ENCODE peak calls at places on chromosomes 13 and 19, in ten cellular contexts. One of them, this sample, is unnamed.

GRCh38 chr19:38266070-38266469 is 1.7 kb downstream of the SPINT2 start:
- DNase-seq in lung: no peak
- DNase-seq in PC-3: peak
- DNase-seq in lower lobe of right lung: no peak
- DNase-seq in SK-N-SH: no peak
- DNase-seq in Peyer's patch: peak
- DNase-seq in heart left ventricle: no peak
- DNase-seq in AG04450: no peak
- DNase-seq in breast epithelium: peak
- DNase-seq in activated CD8-positive, alpha-beta T cell treated with anti-CD3 and anti-CD28 coated beads for 36 hours: no peak
- DNase-seq in this sample: no peak

GRCh38 chr19:54521022-54521859 is 18.6 kb downstream of the LAIR2 start:
- DNase-seq in lung: no peak
- DNase-seq in PC-3: no peak
- DNase-seq in lower lobe of right lung: no peak
- DNase-seq in SK-N-SH: no peak
- DNase-seq in Peyer's patch: no peak
- DNase-seq in heart left ventricle: no peak
- DNase-seq in AG04450: no peak
- DNase-seq in breast epithelium: no peak
- DNase-seq in activated CD8-positive, alpha-beta T cell treated with anti-CD3 and anti-CD28 coated beads for 36 hours: peak
- DNase-seq in this sample: no peak

GRCh38 chr13:19860884-19861655 is 2.4 kb downstream of the ZMYM5 start:
- DNase-seq in lung: no peak
- DNase-seq in PC-3: peak
- DNase-seq in lower lobe of right lung: no peak
- DNase-seq in SK-N-SH: no peak
- DNase-seq in Peyer's patch: no peak
- DNase-seq in heart left ventricle: no peak
- DNase-seq in AG04450: no peak
- DNase-seq in breast epithelium: no peak
- DNase-seq in activated CD8-positive, alpha-beta T cell treated with anti-CD3 and anti-CD28 coated beads for 36 hours: peak
- DNase-seq in this sample: no peak

GRCh38 chr13:32010137-32010536 is 21.4 kb upstream of the FRY start:
- DNase-seq in lung: no peak
- DNase-seq in PC-3: no peak
- DNase-seq in lower lobe of right lung: no peak
- DNase-seq in SK-N-SH: no peak
- DNase-seq in Peyer's patch: no peak
- DNase-seq in heart left ventricle: no peak
- DNase-seq in AG04450: no peak
- DNase-seq in breast epithelium: no peak
- DNase-seq in activated CD8-positive, alpha-beta T cell treated with anti-CD3 and anti-CD28 coated beads for 36 hours: no peak
- DNase-seq in this sample: no peak

GRCh38 chr13:104553156-104553555 is 1486.9 kb upstream of the SLC10A2 start:
- DNase-seq in lung: no peak
- DNase-seq in PC-3: peak
- DNase-seq in lower lobe of right lung: no peak
- DNase-seq in SK-N-SH: no peak
- DNase-seq in Peyer's patch: no peak
- DNase-seq in heart left ventricle: no peak
- DNase-seq in AG04450: no peak
- DNase-seq in breast epithelium: no peak
- DNase-seq in activated CD8-positive, alpha-beta T cell treated with anti-CD3 and anti-CD28 coated beads for 36 hours: no peak
- DNase-seq in this sample: no peak

GRCh38 chr13:30158774-30159445 is 148.4 kb downstream of the KATNAL1 start:
- DNase-seq in lung: no peak
- DNase-seq in PC-3: peak
- DNase-seq in lower lobe of right lung: no peak
- DNase-seq in SK-N-SH: no peak
- DNase-seq in Peyer's patch: peak
- DNase-seq in heart left ventricle: no peak
- DNase-seq in AG04450: peak
- DNase-seq in breast epithelium: no peak
- DNase-seq in activated CD8-positive, alpha-beta T cell treated with anti-CD3 and anti-CD28 coated beads for 36 hours: peak
- DNase-seq in this sample: peak

GRCh38 chr19:49894879-49895565 is 1.7 kb downstream of the IL4I1 start:
- DNase-seq in lung: no peak
- DNase-seq in PC-3: no peak
- DNase-seq in lower lobe of right lung: no peak
- DNase-seq in SK-N-SH: no peak
- DNase-seq in Peyer's patch: no peak
- DNase-seq in heart left ventricle: no peak
- DNase-seq in AG04450: no peak
- DNase-seq in breast epithelium: no peak
- DNase-seq in activated CD8-positive, alpha-beta T cell treated with anti-CD3 and anti-CD28 coated beads for 36 hours: peak
- DNase-seq in this sample: peak

GRCh38 chr19:6654347-6655310 is 15.3 kb downstream of the TNFSF14 start:
- DNase-seq in lung: no peak
- DNase-seq in PC-3: no peak
- DNase-seq in lower lobe of right lung: no peak
- DNase-seq in SK-N-SH: no peak
- DNase-seq in Peyer's patch: no peak
- DNase-seq in heart left ventricle: no peak
- DNase-seq in AG04450: no peak
- DNase-seq in breast epithelium: no peak
- DNase-seq in activated CD8-positive, alpha-beta T cell treated with anti-CD3 and anti-CD28 coated beads for 36 hours: peak
- DNase-seq in this sample: peak

GRCh38 chr19:10601999-10602329 is 14.9 kb upstream of the AP1M2 start:
- DNase-seq in lung: no peak
- DNase-seq in PC-3: no peak
- DNase-seq in lower lobe of right lung: no peak
- DNase-seq in SK-N-SH: no peak
- DNase-seq in Peyer's patch: no peak
- DNase-seq in heart left ventricle: no peak
- DNase-seq in AG04450: no peak
- DNase-seq in breast epithelium: no peak
- DNase-seq in activated CD8-positive, alpha-beta T cell treated with anti-CD3 and anti-CD28 coated beads for 36 hours: no peak
- DNase-seq in this sample: no peak

GRCh38 chr19:42122691-42123607 is 9.3 kb downstream of the POU2F2 start:
- DNase-seq in lung: no peak
- DNase-seq in PC-3: no peak
- DNase-seq in lower lobe of right lung: no peak
- DNase-seq in SK-N-SH: no peak
- DNase-seq in Peyer's patch: no peak
- DNase-seq in heart left ventricle: no peak
- DNase-seq in AG04450: no peak
- DNase-seq in breast epithelium: no peak
- DNase-seq in activated CD8-positive, alpha-beta T cell treated with anti-CD3 and anti-CD28 coated beads for 36 hours: peak
- DNase-seq in this sample: peak

GRCh38 chr19:3338541-3339181 is 27.7 kb upstream of the NFIC start:
- DNase-seq in lung: peak
- DNase-seq in PC-3: no peak
- DNase-seq in lower lobe of right lung: peak
- DNase-seq in SK-N-SH: no peak
- DNase-seq in Peyer's patch: peak
- DNase-seq in heart left ventricle: no peak
- DNase-seq in AG04450: no peak
- DNase-seq in breast epithelium: peak
- DNase-seq in activated CD8-positive, alpha-beta T cell treated with anti-CD3 and anti-CD28 coated beads for 36 hours: peak
- DNase-seq in this sample: no peak

GRCh38 chr13:72698164-72698563 is 29.3 kb downstream of the MZT1 start:
- DNase-seq in lung: no peak
- DNase-seq in PC-3: no peak
- DNase-seq in lower lobe of right lung: no peak
- DNase-seq in SK-N-SH: no peak
- DNase-seq in Peyer's patch: no peak
- DNase-seq in heart left ventricle: no peak
- DNase-seq in AG04450: no peak
- DNase-seq in breast epithelium: no peak
- DNase-seq in activated CD8-positive, alpha-beta T cell treated with anti-CD3 and anti-CD28 coated beads for 36 hours: no peak
- DNase-seq in this sample: no peak

GRCh38 chr19:6271721-6272410 is 7.9 kb downstream of the MLLT1 start:
- DNase-seq in lung: peak
- DNase-seq in PC-3: peak
- DNase-seq in lower lobe of right lung: peak
- DNase-seq in SK-N-SH: peak
- DNase-seq in Peyer's patch: peak
- DNase-seq in heart left ventricle: peak
- DNase-seq in AG04450: no peak
- DNase-seq in breast epithelium: peak
- DNase-seq in activated CD8-positive, alpha-beta T cell treated with anti-CD3 and anti-CD28 coated beads for 36 hours: no peak
- DNase-seq in this sample: no peak

GRCh38 chr13:108226184-108226583 is 8.0 kb downstream of the ABHD13 start:
- DNase-seq in lung: no peak
- DNase-seq in PC-3: no peak
- DNase-seq in lower lobe of right lung: no peak
- DNase-seq in SK-N-SH: peak
- DNase-seq in Peyer's patch: no peak
- DNase-seq in heart left ventricle: no peak
- DNase-seq in AG04450: no peak
- DNase-seq in breast epithelium: no peak
- DNase-seq in activated CD8-positive, alpha-beta T cell treated with anti-CD3 and anti-CD28 coated beads for 36 hours: no peak
- DNase-seq in this sample: no peak

GRCh38 chr13:24670927-24671326 is 9.3 kb upstream of the ATP12A start:
- DNase-seq in lung: no peak
- DNase-seq in PC-3: peak
- DNase-seq in lower lobe of right lung: no peak
- DNase-seq in SK-N-SH: peak
- DNase-seq in Peyer's patch: no peak
- DNase-seq in heart left ventricle: no peak
- DNase-seq in AG04450: no peak
- DNase-seq in breast epithelium: no peak
- DNase-seq in activated CD8-positive, alpha-beta T cell treated with anti-CD3 and anti-CD28 coated beads for 36 hours: peak
- DNase-seq in this sample: no peak

GRCh38 chr19:32519023-32519422 is 62.0 kb upstream of the PDCD5 start:
- DNase-seq in lung: no peak
- DNase-seq in PC-3: no peak
- DNase-seq in lower lobe of right lung: no peak
- DNase-seq in SK-N-SH: no peak
- DNase-seq in Peyer's patch: no peak
- DNase-seq in heart left ventricle: no peak
- DNase-seq in AG04450: no peak
- DNase-seq in breast epithelium: no peak
- DNase-seq in activated CD8-positive, alpha-beta T cell treated with anti-CD3 and anti-CD28 coated beads for 36 hours: no peak
- DNase-seq in this sample: no peak

GRCh38 chr19:52453324-52454094 is at the start of gene ZNF578:
- DNase-seq in lung: peak
- DNase-seq in PC-3: no peak
- DNase-seq in lower lobe of right lung: peak
- DNase-seq in SK-N-SH: peak
- DNase-seq in Peyer's patch: peak
- DNase-seq in heart left ventricle: peak
- DNase-seq in AG04450: peak
- DNase-seq in breast epithelium: peak
- DNase-seq in activated CD8-positive, alpha-beta T cell treated with anti-CD3 and anti-CD28 coated beads for 36 hours: peak
- DNase-seq in this sample: peak

GRCh38 chr13:73870036-73870741 is 264.0 kb downstream of the KLF12 start:
- DNase-seq in lung: no peak
- DNase-seq in PC-3: no peak
- DNase-seq in lower lobe of right lung: no peak
- DNase-seq in SK-N-SH: no peak
- DNase-seq in Peyer's patch: no peak
- DNase-seq in heart left ventricle: no peak
- DNase-seq in AG04450: no peak
- DNase-seq in breast epithelium: no peak
- DNase-seq in activated CD8-positive, alpha-beta T cell treated with anti-CD3 and anti-CD28 coated beads for 36 hours: no peak
- DNase-seq in this sample: no peak

GRCh38 chr19:33532859-33533455 is 11.4 kb upstream of the PEPD start:
- DNase-seq in lung: no peak
- DNase-seq in PC-3: no peak
- DNase-seq in lower lobe of right lung: no peak
- DNase-seq in SK-N-SH: no peak
- DNase-seq in Peyer's patch: no peak
- DNase-seq in heart left ventricle: no peak
- DNase-seq in AG04450: no peak
- DNase-seq in breast epithelium: no peak
- DNase-seq in activated CD8-positive, alpha-beta T cell treated with anti-CD3 and anti-CD28 coated beads for 36 hours: no peak
- DNase-seq in this sample: no peak
- TF ChIP-seq CTCF in lung: no peak
- TF ChIP-seq CTCF in PC-3: no peak
- TF ChIP-seq CTCF in lower lobe of right lung: no peak
- TF ChIP-seq CTCF in SK-N-SH: no peak
- TF ChIP-seq CTCF in Peyer's patch: no peak
- TF ChIP-seq CTCF in heart left ventricle: no peak
- TF ChIP-seq CTCF in AG04450: no peak
- TF ChIP-seq CTCF in breast epithelium: no peak
- TF ChIP-seq CTCF in activated CD8-positive, alpha-beta T cell treated with anti-CD3 and anti-CD28 coated beads for 36 hours: no peak
- TF ChIP-seq CTCF in this sample: no peak

GRCh38 chr19:30696514-30696913 is 324.3 kb downstream of the ZNF536 start:
- DNase-seq in lung: no peak
- DNase-seq in PC-3: no peak
- DNase-seq in lower lobe of right lung: no peak
- DNase-seq in SK-N-SH: peak
- DNase-seq in Peyer's patch: no peak
- DNase-seq in heart left ventricle: peak
- DNase-seq in AG04450: no peak
- DNase-seq in breast epithelium: no peak
- DNase-seq in activated CD8-positive, alpha-beta T cell treated with anti-CD3 and anti-CD28 coated beads for 36 hours: peak
- DNase-seq in this sample: no peak
- TF ChIP-seq CTCF in lung: no peak
- TF ChIP-seq CTCF in PC-3: peak
- TF ChIP-seq CTCF in lower lobe of right lung: peak
- TF ChIP-seq CTCF in SK-N-SH: no peak
- TF ChIP-seq CTCF in Peyer's patch: no peak
- TF ChIP-seq CTCF in heart left ventricle: peak
- TF ChIP-seq CTCF in AG04450: peak
- TF ChIP-seq CTCF in breast epithelium: no peak
- TF ChIP-seq CTCF in activated CD8-positive, alpha-beta T cell treated with anti-CD3 and anti-CD28 coated beads for 36 hours: peak
- TF ChIP-seq CTCF in this sample: no peak

DNA sequence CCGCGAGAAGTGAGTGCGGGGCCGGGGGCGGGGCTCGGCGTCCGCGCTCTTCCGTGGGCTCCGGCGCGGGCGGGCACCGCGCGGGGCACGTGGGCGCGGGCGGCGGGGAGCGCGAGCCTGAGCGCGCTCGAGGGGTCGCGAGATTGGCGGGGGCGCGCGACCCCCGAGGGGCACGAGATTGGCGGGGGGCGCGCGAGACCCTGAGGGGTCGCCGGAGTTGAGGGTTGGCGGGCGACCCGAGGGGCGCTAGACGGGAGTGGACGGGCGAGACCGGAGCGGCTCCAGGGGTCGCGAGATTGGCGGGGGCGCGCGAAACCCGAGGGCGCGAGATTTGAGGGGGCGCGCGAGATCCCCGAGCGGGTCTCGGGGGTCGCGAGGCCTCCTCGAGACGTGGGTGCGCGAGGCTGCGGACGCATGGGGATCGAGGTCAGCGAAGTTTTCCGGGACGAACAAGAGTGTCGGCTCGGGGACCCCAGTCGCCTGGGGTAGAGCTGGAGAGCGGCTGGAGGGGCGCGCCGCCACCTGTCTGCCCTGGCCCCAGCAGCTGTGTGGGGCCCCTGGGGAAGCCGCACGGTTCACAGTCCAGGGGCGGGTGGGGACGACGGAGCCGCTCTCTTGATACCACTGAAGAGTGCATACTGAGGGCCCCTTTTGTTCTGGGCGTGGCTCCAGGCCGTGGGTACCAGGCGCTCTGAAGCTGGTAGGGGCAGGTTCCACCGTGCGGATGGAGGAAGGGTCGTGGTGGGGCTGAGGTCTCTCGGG is 682 bp downstream of the SSBP4 start:
- DNase-seq in lung: no peak
- DNase-seq in PC-3: peak
- DNase-seq in lower lobe of right lung: peak
- DNase-seq in SK-N-SH: peak
- DNase-seq in Peyer's patch: peak
- DNase-seq in heart left ventricle: peak
- DNase-seq in AG04450: no peak
- DNase-seq in breast epithelium: no peak
- DNase-seq in activated CD8-positive, alpha-beta T cell treated with anti-CD3 and anti-CD28 coated beads for 36 hours: peak
- DNase-seq in this sample: peak
- TF ChIP-seq CTCF in lung: no peak
- TF ChIP-seq CTCF in PC-3: no peak
- TF ChIP-seq CTCF in lower lobe of right lung: no peak
- TF ChIP-seq CTCF in SK-N-SH: no peak
- TF ChIP-seq CTCF in Peyer's patch: no peak
- TF ChIP-seq CTCF in heart left ventricle: no peak
- TF ChIP-seq CTCF in AG04450: no peak
- TF ChIP-seq CTCF in breast epithelium: no peak
- TF ChIP-seq CTCF in activated CD8-positive, alpha-beta T cell treated with anti-CD3 and anti-CD28 coated beads for 36 hours: no peak
- TF ChIP-seq CTCF in this sample: no peak

GRCh38 chr19:5131031-5131865 is 162.3 kb downstream of the KDM4B start:
- DNase-seq in lung: no peak
- DNase-seq in PC-3: no peak
- DNase-seq in lower lobe of right lung: no peak
- DNase-seq in SK-N-SH: no peak
- DNase-seq in Peyer's patch: no peak
- DNase-seq in heart left ventricle: no peak
- DNase-seq in AG04450: no peak
- DNase-seq in breast epithelium: no peak
- DNase-seq in activated CD8-positive, alpha-beta T cell treated with anti-CD3 and anti-CD28 coated beads for 36 hours: peak
- DNase-seq in this sample: peak
- TF ChIP-seq CTCF in lung: no peak
- TF ChIP-seq CTCF in PC-3: no peak
- TF ChIP-seq CTCF in lower lobe of right lung: no peak
- TF ChIP-seq CTCF in SK-N-SH: no peak
- TF ChIP-seq CTCF in Peyer's patch: no peak
- TF ChIP-seq CTCF in heart left ventricle: no peak
- TF ChIP-seq CTCF in AG04450: no peak
- TF ChIP-seq CTCF in breast epithelium: no peak
- TF ChIP-seq CTCF in activated CD8-positive, alpha-beta T cell treated with anti-CD3 and anti-CD28 coated beads for 36 hours: no peak
- TF ChIP-seq CTCF in this sample: peak